ENCODE peak calls at places on chromosomes 5 and 9, in six cellular contexts. Y, I, G, T, C and S are unnamed samples.

GRCh38 chr9:12726795-12727194 is 33.6 kb downstream of the TYRP1 start:
- DNase-seq in Y (no peak), I (no peak), G (no peak), T (no peak), C (no peak), S (no peak)

GRCh38 chr9:116806075-116806474 is 119.0 kb downstream of the TRIM32 start:
- DNase-seq in Y (no peak), I (no peak), G (peak), T (peak), C (peak), S (no peak)

GRCh38 chr5:32754251-32754650 is 43.1 kb downstream of the NPR3 start:
- DNase-seq in Y (no peak), I (no peak), G (no peak), T (no peak), C (no peak), S (no peak)

GRCh38 chr9:90839183-90839582 is 37.6 kb downstream of the SYK start:
- DNase-seq in Y (no peak), I (no peak), G (no peak), T (no peak), C (no peak), S (no peak)

GRCh38 chr9:136015656-136016055 is 54.5 kb upstream of the UBAC1 start:
- DNase-seq in Y (no peak), I (no peak), G (peak), T (no peak), C (no peak), S (no peak)

GRCh38 chr9:21465859-21466518 is 16.1 kb downstream of the IFNE start:
- DNase-seq in Y (peak), I (peak), G (peak), T (peak), C (peak), S (peak)

GRCh38 chr5:676699-677076 is 16.5 kb downstream of the TPPP start:
- DNase-seq in Y (no peak), I (peak), G (no peak), T (no peak), C (no peak), S (no peak)

GRCh38 chr5:145925353-145925752 is 11.0 kb upstream of the SH3RF2 start:
- DNase-seq in Y (peak), I (no peak), G (peak), T (peak), C (peak), S (peak)

GRCh38 chr9:3954228-3954949 is 345.5 kb downstream of the GLIS3 start:
- DNase-seq in Y (no peak), I (no peak), G (peak), T (no peak), C (peak), S (no peak)

GRCh38 chr9:117029341-117029740 is 342.2 kb downstream of the TRIM32 start:
- DNase-seq in Y (no peak), I (no peak), G (no peak), T (no peak), C (no peak), S (no peak)

GRCh38 chr5:96699186-96699820 is 37.1 kb downstream of the CAST start:
- DNase-seq in Y (peak), I (no peak), G (peak), T (peak), C (peak), S (peak)

GRCh38 chr5:9430306-9430705 is 115.6 kb downstream of the SEMA5A start:
- DNase-seq in Y (no peak), I (no peak), G (no peak), T (no peak), C (no peak), S (no peak)

GRCh38 chr5:105840800-105841199 is 1829.9 kb downstream of the EFNA5 start:
- DNase-seq in Y (peak), I (no peak), G (no peak), T (no peak), C (no peak), S (no peak)

GRCh38 chr5:147661576-147661975 is 121.0 kb downstream of the JAKMIP2 start:
- DNase-seq in Y (no peak), I (no peak), G (no peak), T (no peak), C (no peak), S (peak)

GRCh38 chr9:93260290-93261066 is 76.5 kb downstream of the WNK2 start:
- DNase-seq in Y (no peak), I (peak), G (no peak), T (no peak), C (no peak), S (no peak)

GRCh38 chr5:59093329-59093728 is 510.5 kb downstream of the RAB3C start:
- DNase-seq in Y (no peak), I (no peak), G (no peak), T (peak), C (no peak), S (peak)

GRCh38 chr5:8953911-8954310 is 592.0 kb downstream of the SEMA5A start:
- DNase-seq in Y (no peak), I (no peak), G (no peak), T (peak), C (no peak), S (peak)

DNA sequence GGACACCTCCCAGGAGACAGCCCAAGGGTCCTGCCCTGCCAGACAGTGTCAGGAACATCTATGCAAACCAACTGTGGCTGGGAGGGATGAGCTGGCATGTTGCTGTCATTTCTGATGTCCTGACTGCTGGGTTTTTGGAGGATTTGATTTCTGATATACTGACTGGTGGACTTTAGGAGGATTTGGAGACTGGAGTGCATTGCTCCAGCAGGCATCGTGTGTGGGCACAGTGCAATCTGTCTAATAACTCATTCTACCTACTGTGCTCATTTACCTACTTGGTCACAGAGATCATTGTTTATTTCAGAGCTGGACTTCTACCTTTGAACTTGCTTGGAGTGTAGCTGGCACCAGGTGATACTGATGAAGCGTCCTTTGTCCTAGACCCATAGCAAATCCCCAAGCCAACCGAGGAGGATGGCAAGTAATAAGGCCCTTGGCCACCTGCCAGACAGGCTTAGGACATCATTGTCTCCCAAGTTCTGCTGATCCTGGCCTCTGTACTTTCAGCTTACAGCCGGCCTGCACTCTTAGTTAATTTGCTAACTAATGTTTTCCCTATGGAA is 124.3 kb upstream of the ICE1 start:
- DNase-seq in Y (no peak), I (no peak), G (no peak), T (no peak), C (no peak), S (no peak)
- H3K4me3 ChIP-seq in Y (no peak), I (no peak), G (no peak), T (no peak), C (no peak), S (no peak)

DNA sequence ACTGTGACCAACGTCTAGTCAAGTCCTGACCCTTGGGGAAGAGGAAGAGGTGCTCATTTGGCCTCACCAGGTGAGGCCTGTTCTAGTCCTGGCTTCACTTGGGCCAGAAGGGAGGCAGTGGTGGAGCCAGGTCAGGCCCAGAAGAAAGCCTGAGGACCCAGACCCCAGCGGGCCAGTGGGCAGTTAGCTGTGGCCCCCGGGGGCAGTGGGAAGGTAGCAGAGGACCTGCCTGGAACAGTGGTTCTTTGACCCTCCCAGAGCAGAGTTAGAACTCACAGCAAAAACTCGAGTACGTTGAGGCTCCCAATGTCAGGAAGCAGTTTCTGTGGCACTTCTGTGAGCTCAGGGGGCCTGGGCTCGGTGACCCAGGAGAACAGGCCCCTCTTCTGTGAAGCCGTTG is 66.0 kb upstream of the GARNL3 start:
- DNase-seq in Y (no peak), I (no peak), G (no peak), T (no peak), C (no peak), S (no peak)
- H3K9ac ChIP-seq in Y (no peak), I (no peak), G (no peak), T (no peak), C (peak), S (no peak)

DNA sequence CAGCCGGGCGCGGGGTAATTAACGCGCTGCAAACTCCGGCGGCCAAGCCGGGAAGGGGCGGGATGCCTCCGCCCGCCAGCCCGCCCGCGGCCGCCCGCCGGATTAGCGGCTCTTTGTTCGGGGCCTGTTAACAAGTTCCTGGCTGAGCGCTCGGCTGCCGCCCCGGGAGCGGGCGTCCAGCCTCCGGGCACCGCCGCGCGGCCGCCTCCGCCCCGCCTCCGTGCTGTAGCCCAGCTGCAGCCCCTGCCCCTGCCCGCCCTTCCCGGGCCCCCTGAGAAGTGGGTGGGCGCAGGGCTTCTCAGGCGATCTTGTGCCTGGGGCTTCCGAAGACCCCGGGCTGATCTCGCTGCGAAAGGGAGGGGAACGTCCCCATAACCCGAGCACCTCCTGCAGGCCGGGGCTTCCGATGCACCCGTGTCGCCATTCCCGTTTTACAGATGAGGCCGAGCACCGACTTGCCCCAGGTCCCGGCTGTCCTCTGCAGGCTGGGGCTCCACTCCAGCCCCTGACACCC is 7.6 kb downstream of the UNC5A start:
- DNase-seq in Y (peak), I (no peak), G (peak), T (no peak), C (peak), S (no peak)
- H3K4me3 ChIP-seq in Y (no peak), I (peak), G (peak), T (no peak), C (no peak), S (peak)

DNA sequence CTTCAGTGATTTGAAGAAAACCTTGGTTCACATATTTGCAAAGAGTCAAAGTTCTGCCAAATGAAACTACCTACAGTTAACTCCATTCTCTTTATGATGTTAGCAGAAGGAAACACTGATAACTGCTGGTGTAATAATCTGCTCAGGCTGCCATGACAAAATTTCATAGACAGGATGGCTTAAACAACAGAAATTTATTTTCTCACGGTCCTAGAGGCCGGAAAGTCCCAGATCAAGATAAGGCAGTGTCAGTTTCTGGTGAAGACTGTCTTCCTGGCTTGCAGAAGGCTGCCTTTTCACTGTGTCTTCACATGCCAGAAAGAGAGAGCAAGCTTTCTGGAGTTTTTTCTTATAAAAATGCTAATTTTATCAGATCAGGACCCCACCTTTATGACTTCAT is 102.4 kb upstream of the PARP8 start:
- DNase-seq in Y (no peak), I (no peak), G (no peak), T (no peak), C (no peak), S (no peak)
- H3K9ac ChIP-seq in Y (no peak), I (no peak), G (no peak), T (no peak), C (no peak), S (no peak)

GRCh38 chr5:173963867-173964429 is 25.0 kb upstream of the C5orf47 start:
- DNase-seq in Y (no peak), I (peak), G (peak), T (no peak), C (peak), S (peak)

GRCh38 chr5:173963107-173963506 is 25.9 kb upstream of the C5orf47 start:
- DNase-seq in Y (no peak), I (no peak), G (no peak), T (peak), C (no peak), S (peak)

GRCh38 chr5:173962436-173962835 is 26.5 kb upstream of the C5orf47 start:
- DNase-seq in Y (no peak), I (no peak), G (no peak), T (no peak), C (no peak), S (no peak)

GRCh38 chr5:173968154-173968553 is 20.8 kb upstream of the C5orf47 start:
- DNase-seq in Y (no peak), I (no peak), G (peak), T (no peak), C (peak), S (peak)

GRCh38 chr5:173964491-173964890 is 24.5 kb upstream of the C5orf47 start:
- DNase-seq in Y (no peak), I (no peak), G (no peak), T (no peak), C (no peak), S (no peak)
- H3K4me3 ChIP-seq in Y (no peak), I (no peak), G (peak), T (no peak), C (no peak), S (no peak)

DNA sequence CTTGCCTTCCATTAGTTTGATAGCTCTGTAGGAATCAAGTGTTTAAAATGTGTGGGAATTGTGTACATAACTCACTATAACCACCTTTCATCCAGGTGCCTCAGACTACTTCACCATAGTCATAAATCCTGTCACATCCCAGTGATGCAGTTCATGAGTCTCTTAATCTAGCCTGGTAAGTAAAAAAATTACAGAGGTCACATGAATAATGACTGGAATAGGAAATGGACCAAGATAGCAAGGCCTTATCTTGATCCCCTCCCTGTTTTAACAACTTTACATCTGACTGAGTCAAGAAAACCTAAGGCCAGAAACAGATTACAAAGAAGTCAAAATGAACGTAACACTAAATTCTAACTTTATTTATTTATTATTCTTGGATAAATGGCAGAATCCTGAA is 1.5 kb upstream of the RNF145 start:
- DNase-seq in Y (no peak), I (no peak), G (no peak), T (no peak), C (peak), S (no peak)
- H3K9ac ChIP-seq in Y (no peak), I (no peak), G (no peak), T (no peak), C (no peak), S (no peak)

GRCh38 chr5:149820536-149821503 is 90.7 kb downstream of the PPARGC1B start:
- DNase-seq in Y (no peak), I (no peak), G (no peak), T (no peak), C (no peak), S (no peak)
- H3K4me3 ChIP-seq in Y (no peak), I (no peak), G (no peak), T (no peak), C (no peak), S (no peak)

DNA sequence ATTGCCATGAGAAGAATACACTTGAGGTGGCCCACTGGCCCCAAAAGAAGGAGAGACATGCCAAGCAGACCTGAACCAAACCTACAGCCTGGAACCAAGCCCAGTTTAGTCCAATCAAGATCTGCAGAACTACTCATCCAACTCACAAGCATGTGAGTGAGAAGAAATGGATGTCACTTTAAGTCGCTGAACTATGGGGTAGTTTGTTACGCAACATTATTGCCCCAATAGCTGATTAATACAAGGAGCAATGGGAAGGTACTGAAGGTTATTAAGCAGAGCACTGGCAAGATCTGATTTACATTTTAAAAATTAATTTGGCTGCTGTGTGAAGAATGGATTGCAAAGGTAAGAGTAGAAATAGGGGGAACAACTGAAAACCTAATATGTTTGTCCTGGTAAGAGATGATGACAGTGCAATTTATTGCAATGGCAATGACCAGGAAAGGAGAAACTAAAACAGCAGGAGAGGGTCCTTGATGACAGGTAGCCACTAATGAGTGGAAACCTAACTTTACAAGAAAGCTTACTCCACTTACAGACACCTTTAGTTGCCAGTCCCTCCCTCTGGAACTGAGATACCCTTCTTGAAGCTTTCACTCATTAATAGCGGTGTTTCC is 132.9 kb upstream of the GRIA1 start:
- DNase-seq in Y (no peak), I (no peak), G (no peak), T (no peak), C (no peak), S (no peak)
- H3K9ac ChIP-seq in Y (no peak), I (no peak), G (no peak), T (no peak), C (no peak), S (no peak)